ENCODE peak calls at places on chromosomes 12 and 14, in eight cellular contexts. One of them, this sample, is unnamed.
A peak's percentile ranks its signal among the peaks of the same experiment; 100 is the strongest.

GRCh38 chr12:232731-233614 is 19.0 kb upstream of the SLC6A12 start:
- DNase-seq in mucosa of descending colon: no peak
- DNase-seq in fibroblast of mammary gland: no peak
- DNase-seq in psoas muscle: no peak
- DNase-seq in uterus: no peak
- DNase-seq in stomach: peak; percentile 17
- DNase-seq in HCT116: no peak
- DNase-seq in lower leg skin: peak; percentile 59
- DNase-seq in this sample: no peak

GRCh38 chr14:79740043-79740442 is 471.3 kb downstream of the DIO2 start:
- DNase-seq in mucosa of descending colon: no peak
- DNase-seq in fibroblast of mammary gland: no peak
- DNase-seq in psoas muscle: no peak
- DNase-seq in uterus: no peak
- DNase-seq in stomach: no peak
- DNase-seq in HCT116: no peak
- DNase-seq in lower leg skin: no peak
- DNase-seq in this sample: no peak

GRCh38 chr14:52951730-52952481 is 1.1 kb upstream of the FERMT2 start:
- DNase-seq in mucosa of descending colon: peak; percentile 31
- DNase-seq in fibroblast of mammary gland: peak; percentile 86
- DNase-seq in psoas muscle: peak; percentile 44
- DNase-seq in uterus: no peak
- DNase-seq in stomach: peak; percentile 43
- DNase-seq in HCT116: peak; percentile 61
- DNase-seq in lower leg skin: no peak
- DNase-seq in this sample: peak; percentile 40

GRCh38 chr12:51974646-51975045 is 23.1 kb downstream of the ACVR1B start:
- DNase-seq in mucosa of descending colon: no peak
- DNase-seq in fibroblast of mammary gland: no peak
- DNase-seq in psoas muscle: no peak
- DNase-seq in uterus: no peak
- DNase-seq in stomach: no peak
- DNase-seq in HCT116: no peak
- DNase-seq in lower leg skin: no peak
- DNase-seq in this sample: no peak

GRCh38 chr14:52827426-52827825 is 36.0 kb upstream of the GNPNAT1 start:
- DNase-seq in mucosa of descending colon: no peak
- DNase-seq in fibroblast of mammary gland: no peak
- DNase-seq in psoas muscle: no peak
- DNase-seq in uterus: no peak
- DNase-seq in stomach: no peak
- DNase-seq in HCT116: no peak
- DNase-seq in lower leg skin: no peak
- DNase-seq in this sample: no peak

GRCh38 chr14:84042992-84043391 is 1487.0 kb upstream of the FLRT2 start:
- DNase-seq in mucosa of descending colon: no peak
- DNase-seq in fibroblast of mammary gland: no peak
- DNase-seq in psoas muscle: no peak
- DNase-seq in uterus: no peak
- DNase-seq in stomach: no peak
- DNase-seq in HCT116: no peak
- DNase-seq in lower leg skin: no peak
- DNase-seq in this sample: no peak

GRCh38 chr14:95683793-95684192 is 2.4 kb upstream of the TCL1B start:
- DNase-seq in mucosa of descending colon: peak; percentile 34
- DNase-seq in fibroblast of mammary gland: peak; percentile 15
- DNase-seq in psoas muscle: no peak
- DNase-seq in uterus: no peak
- DNase-seq in stomach: peak; percentile 36
- DNase-seq in HCT116: peak; percentile 32
- DNase-seq in lower leg skin: peak; percentile 81
- DNase-seq in this sample: no peak

GRCh38 chr14:42523656-42524055 is 917.0 kb downstream of the LRFN5 start:
- DNase-seq in mucosa of descending colon: no peak
- DNase-seq in fibroblast of mammary gland: peak; percentile 2
- DNase-seq in psoas muscle: no peak
- DNase-seq in uterus: no peak
- DNase-seq in stomach: no peak
- DNase-seq in HCT116: no peak
- DNase-seq in lower leg skin: no peak
- DNase-seq in this sample: no peak

GRCh38 chr12:26212356-26212755 is 17.0 kb downstream of the SSPN start:
- DNase-seq in mucosa of descending colon: no peak
- DNase-seq in fibroblast of mammary gland: no peak
- DNase-seq in psoas muscle: peak; percentile 37
- DNase-seq in uterus: no peak
- DNase-seq in stomach: no peak
- DNase-seq in HCT116: no peak
- DNase-seq in lower leg skin: no peak
- DNase-seq in this sample: no peak

GRCh38 chr14:59406454-59407245 is 58.5 kb downstream of the GPR135 start:
- DNase-seq in mucosa of descending colon: no peak
- DNase-seq in fibroblast of mammary gland: peak; percentile 49
- DNase-seq in psoas muscle: no peak
- DNase-seq in uterus: no peak
- DNase-seq in stomach: no peak
- DNase-seq in HCT116: no peak
- DNase-seq in lower leg skin: no peak
- DNase-seq in this sample: no peak

GRCh38 chr12:98644433-98644711 is 216 bp downstream of the IKBIP start:
- DNase-seq in mucosa of descending colon: no peak
- DNase-seq in fibroblast of mammary gland: no peak
- DNase-seq in psoas muscle: no peak
- DNase-seq in uterus: no peak
- DNase-seq in stomach: peak; percentile 28
- DNase-seq in HCT116: peak; percentile 27
- DNase-seq in lower leg skin: no peak
- DNase-seq in this sample: no peak

GRCh38 chr12:2429032-2429431 is 365.7 kb upstream of the FKBP4 start:
- DNase-seq in mucosa of descending colon: no peak
- DNase-seq in fibroblast of mammary gland: peak; percentile 53
- DNase-seq in psoas muscle: no peak
- DNase-seq in uterus: peak; percentile 33
- DNase-seq in stomach: no peak
- DNase-seq in HCT116: no peak
- DNase-seq in lower leg skin: no peak
- DNase-seq in this sample: no peak

GRCh38 chr12:112488257-112488926 is 69.6 kb downstream of the PTPN11 start:
- DNase-seq in mucosa of descending colon: no peak
- DNase-seq in fibroblast of mammary gland: no peak
- DNase-seq in psoas muscle: no peak
- DNase-seq in uterus: no peak
- DNase-seq in stomach: no peak
- DNase-seq in HCT116: no peak
- DNase-seq in lower leg skin: no peak
- DNase-seq in this sample: no peak

GRCh38 chr12:124680863-124681778 is 113.7 kb upstream of the NCOR2 start:
- DNase-seq in mucosa of descending colon: no peak
- DNase-seq in fibroblast of mammary gland: peak; percentile 92
- DNase-seq in psoas muscle: peak; percentile 73
- DNase-seq in uterus: peak; percentile 73
- DNase-seq in stomach: no peak
- DNase-seq in HCT116: peak; percentile 79
- DNase-seq in lower leg skin: no peak
- DNase-seq in this sample: no peak

GRCh38 chr12:47813491-47814196 is 6.1 kb downstream of the HDAC7 start:
- DNase-seq in mucosa of descending colon: peak; percentile 30
- DNase-seq in fibroblast of mammary gland: peak; percentile 28
- DNase-seq in psoas muscle: no peak
- DNase-seq in uterus: no peak
- DNase-seq in stomach: no peak
- DNase-seq in HCT116: no peak
- DNase-seq in lower leg skin: no peak
- DNase-seq in this sample: no peak

GRCh38 chr14:75280831-75281690 is 2.4 kb downstream of the FOS start:
- DNase-seq in mucosa of descending colon: no peak
- DNase-seq in fibroblast of mammary gland: no peak
- DNase-seq in psoas muscle: no peak
- DNase-seq in uterus: no peak
- DNase-seq in stomach: no peak
- DNase-seq in HCT116: no peak
- DNase-seq in lower leg skin: peak; percentile 88
- DNase-seq in this sample: no peak

GRCh38 chr14:52876806-52877205 is 74.0 kb downstream of the FERMT2 start:
- DNase-seq in mucosa of descending colon: no peak
- DNase-seq in fibroblast of mammary gland: no peak
- DNase-seq in psoas muscle: no peak
- DNase-seq in uterus: no peak
- DNase-seq in stomach: no peak
- DNase-seq in HCT116: no peak
- DNase-seq in lower leg skin: no peak
- DNase-seq in this sample: no peak

DNA sequence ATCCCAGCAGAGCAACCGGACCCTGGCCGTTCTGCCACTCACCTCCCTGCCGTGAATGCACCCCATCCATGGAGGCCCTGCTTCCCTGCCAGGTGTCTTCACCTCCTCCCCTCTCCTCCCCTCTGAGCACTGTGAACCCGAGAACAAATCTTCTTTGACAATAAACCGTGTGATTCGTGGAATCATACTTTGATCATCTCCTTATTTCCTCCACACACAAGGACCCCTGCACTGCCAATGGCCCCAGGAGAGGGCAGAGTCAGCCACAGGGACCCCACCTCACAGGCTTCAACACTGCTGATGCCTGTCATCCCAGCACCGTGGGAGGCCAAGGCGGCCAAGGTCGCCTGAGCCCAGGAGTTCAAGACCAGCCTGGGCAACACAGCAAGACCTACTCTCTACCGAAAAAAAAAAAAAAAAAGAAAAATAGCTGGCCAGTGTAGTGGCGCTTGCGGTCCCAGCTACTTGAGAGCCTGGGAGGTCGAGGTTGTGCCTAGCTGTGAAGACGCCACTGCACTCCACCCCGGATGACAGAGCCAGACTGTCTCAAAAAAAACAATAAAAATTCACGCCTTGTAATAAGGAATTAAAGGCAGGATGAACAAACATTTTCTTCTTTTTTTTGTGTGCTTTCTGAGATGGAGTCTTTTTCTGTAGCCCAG is 1.1 kb downstream of the XRCC3 start:
- DNase-seq in mucosa of descending colon: no peak
- DNase-seq in fibroblast of mammary gland: no peak
- DNase-seq in psoas muscle: no peak
- DNase-seq in uterus: no peak
- DNase-seq in stomach: no peak
- DNase-seq in HCT116: no peak
- DNase-seq in lower leg skin: no peak
- DNase-seq in this sample: no peak
- H3K4me3 ChIP-seq in mucosa of descending colon: no peak overlapping the region
- H3K4me3 ChIP-seq in fibroblast of mammary gland: peak overlapping the region; percentile 42
- H3K4me3 ChIP-seq in psoas muscle: peak overlapping the region; percentile 94
- H3K4me3 ChIP-seq in uterus: no peak overlapping the region
- H3K4me3 ChIP-seq in stomach: peak overlapping the region; percentile 95
- H3K4me3 ChIP-seq in HCT116: peak overlapping the region; percentile 58
- H3K4me3 ChIP-seq in lower leg skin: no peak overlapping the region
- H3K4me3 ChIP-seq in this sample: no peak overlapping the region

DNA sequence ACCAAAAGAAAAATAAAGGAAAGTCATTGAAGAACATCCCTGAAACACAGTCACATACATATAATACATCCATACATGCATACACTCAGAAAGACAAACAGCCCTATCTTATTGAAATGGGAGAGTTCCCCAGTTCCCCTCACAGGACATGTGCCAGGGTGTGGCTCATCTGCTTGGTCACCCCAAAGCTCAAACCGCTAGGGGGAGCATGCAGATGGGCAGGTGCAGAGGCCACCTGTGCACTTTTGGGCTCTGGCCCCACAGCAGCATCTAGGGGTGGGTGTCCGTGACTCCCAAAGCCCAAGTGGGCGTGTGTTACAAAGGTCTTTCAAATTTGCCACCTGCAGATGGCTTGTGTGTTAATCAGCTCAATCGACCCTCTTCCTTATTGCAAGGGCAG is 75.2 kb downstream of the CMAS start:
- DNase-seq in mucosa of descending colon: peak; percentile 35
- DNase-seq in fibroblast of mammary gland: no peak
- DNase-seq in psoas muscle: no peak
- DNase-seq in uterus: no peak
- DNase-seq in stomach: no peak
- DNase-seq in HCT116: peak; percentile 10
- DNase-seq in lower leg skin: no peak
- DNase-seq in this sample: no peak
- TF ChIP-seq CTCF in mucosa of descending colon: no peak
- TF ChIP-seq CTCF in fibroblast of mammary gland: peak; percentile 28
- TF ChIP-seq CTCF in psoas muscle: no peak
- TF ChIP-seq CTCF in uterus: no peak
- TF ChIP-seq CTCF in stomach: no peak
- TF ChIP-seq CTCF in HCT116: peak; percentile 11
- TF ChIP-seq CTCF in lower leg skin: no peak
- TF ChIP-seq CTCF in this sample: no peak

DNA sequence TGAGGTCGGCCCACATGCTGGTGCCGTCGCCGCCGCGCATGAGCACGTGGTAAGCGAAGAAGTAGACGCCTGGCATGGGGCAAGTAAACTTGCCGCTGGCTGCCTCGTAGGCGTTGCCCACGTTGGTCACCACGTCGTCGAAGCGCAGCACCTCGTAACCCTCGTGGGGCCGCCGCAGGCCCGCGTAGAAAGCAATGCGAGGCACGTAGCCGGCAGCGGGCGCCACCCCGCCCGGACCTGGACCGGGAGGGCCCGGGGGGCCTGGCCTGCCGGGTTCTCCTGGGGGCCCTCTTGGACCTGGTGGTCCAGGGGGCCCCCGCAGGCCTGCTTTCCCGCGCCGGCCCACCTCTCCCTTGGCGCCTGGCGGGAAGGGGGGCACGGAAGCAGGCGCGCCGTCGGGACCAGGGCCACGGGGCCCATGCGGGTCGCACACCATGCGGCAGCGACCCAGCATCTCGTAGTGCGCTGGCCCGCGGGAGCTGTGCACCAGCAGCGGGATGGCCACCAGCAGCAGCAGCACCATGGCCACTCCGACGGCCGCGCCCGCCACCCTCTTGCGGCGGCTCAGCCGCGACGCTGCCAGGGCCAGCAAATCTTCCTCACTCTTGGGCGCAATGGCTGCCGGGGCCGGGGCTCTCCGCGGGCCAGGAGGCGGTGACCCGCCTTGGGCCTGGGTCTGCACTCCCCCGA is 888 bp downstream of the C1QL4 start:
- DNase-seq in mucosa of descending colon: no peak
- DNase-seq in fibroblast of mammary gland: no peak
- DNase-seq in psoas muscle: no peak
- DNase-seq in uterus: no peak
- DNase-seq in stomach: no peak
- DNase-seq in HCT116: no peak
- DNase-seq in lower leg skin: no peak
- DNase-seq in this sample: no peak
- H3K4me3 ChIP-seq in mucosa of descending colon: no peak overlapping the region
- H3K4me3 ChIP-seq in fibroblast of mammary gland: no peak overlapping the region
- H3K4me3 ChIP-seq in psoas muscle: peak overlapping the region; percentile 58
- H3K4me3 ChIP-seq in uterus: no peak overlapping the region
- H3K4me3 ChIP-seq in stomach: no peak overlapping the region
- H3K4me3 ChIP-seq in HCT116: no peak overlapping the region
- H3K4me3 ChIP-seq in lower leg skin: no peak overlapping the region
- H3K4me3 ChIP-seq in this sample: no peak overlapping the region

DNA sequence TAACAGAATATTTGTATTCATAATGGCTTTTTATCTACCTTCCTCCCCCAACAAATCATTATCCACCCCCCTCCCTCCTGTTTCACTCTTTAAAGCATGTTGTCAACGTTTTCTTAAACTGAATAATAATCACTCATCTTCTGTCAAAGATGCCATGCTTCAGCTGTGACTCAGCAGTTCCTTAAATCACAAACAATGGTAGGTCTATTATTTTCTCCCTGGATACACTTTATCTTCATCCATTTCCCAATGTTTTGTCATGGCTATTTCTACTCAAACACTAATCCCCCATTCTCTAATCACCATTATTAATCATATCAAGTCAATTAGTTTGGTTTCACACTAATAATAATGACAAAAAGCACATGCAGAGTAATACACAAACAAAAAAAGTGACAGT is 6.5 kb downstream of the CLEC12B start:
- DNase-seq in mucosa of descending colon: no peak
- DNase-seq in fibroblast of mammary gland: peak; percentile 2
- DNase-seq in psoas muscle: no peak
- DNase-seq in uterus: no peak
- DNase-seq in stomach: no peak
- DNase-seq in HCT116: no peak
- DNase-seq in lower leg skin: no peak
- DNase-seq in this sample: no peak
- TF ChIP-seq CTCF in mucosa of descending colon: no peak
- TF ChIP-seq CTCF in fibroblast of mammary gland: no peak
- TF ChIP-seq CTCF in psoas muscle: no peak
- TF ChIP-seq CTCF in uterus: no peak
- TF ChIP-seq CTCF in stomach: no peak
- TF ChIP-seq CTCF in HCT116: no peak
- TF ChIP-seq CTCF in lower leg skin: no peak
- TF ChIP-seq CTCF in this sample: no peak